ENCODE peak calls at places on chromosomes 4 and X, in five cellular contexts. G is psoas muscle, E is brain microvascular endothelial cell, Y is ascending aorta, U is BJ. D is an unnamed sample.

GRCh38 chrX:74458738-74459137 is 37.4 kb downstream of the SLC16A2 start:
- DNase-seq in U (peak), E (peak), Y (no peak), G (no peak), D (no peak)

GRCh38 chrX:134836497-134836968 is 154.3 kb upstream of the SMIM10 start:
- DNase-seq in U (no peak), Y (no peak), E (no peak), G (no peak), D (no peak)

GRCh38 chr4:126375462-126376054 is 1060.8 kb downstream of the FAT4 start:
- DNase-seq in Y (no peak), E (no peak), G (no peak), U (peak), D (no peak)

GRCh38 chrX:47191331-47191730 is 2.3 kb upstream of the UBA1 start:
- DNase-seq in Y (no peak), E (no peak), U (no peak), G (peak), D (peak)

GRCh38 chr4:89363156-89363555 is 55.6 kb upstream of the GPRIN3 start:
- DNase-seq in E (no peak), U (no peak), G (no peak), Y (no peak), D (no peak)

GRCh38 chr4:151948351-151949016 is 187.7 kb upstream of the GATB start:
- DNase-seq in U (peak), E (no peak), G (no peak), Y (no peak), D (no peak)

GRCh38 chr4:83112678-83113428 is 1.7 kb downstream of the PLAC8 start:
- DNase-seq in G (no peak), U (peak), E (peak), Y (no peak), D (no peak)

GRCh38 chr4:170281027-170281426 is 191.3 kb upstream of the AADAT start:
- DNase-seq in Y (no peak), U (no peak), E (no peak), G (no peak), D (no peak)

GRCh38 chr4:4308800-4309441 is 18.9 kb downstream of the ZBTB49 start:
- DNase-seq in G (no peak), E (peak), Y (no peak), U (peak), D (no peak)

GRCh38 chrX:368811-369562 is 17.7 kb downstream of the PPP2R3B start:
- DNase-seq in G (peak), U (no peak), Y (no peak), E (peak), D (no peak)

DNA sequence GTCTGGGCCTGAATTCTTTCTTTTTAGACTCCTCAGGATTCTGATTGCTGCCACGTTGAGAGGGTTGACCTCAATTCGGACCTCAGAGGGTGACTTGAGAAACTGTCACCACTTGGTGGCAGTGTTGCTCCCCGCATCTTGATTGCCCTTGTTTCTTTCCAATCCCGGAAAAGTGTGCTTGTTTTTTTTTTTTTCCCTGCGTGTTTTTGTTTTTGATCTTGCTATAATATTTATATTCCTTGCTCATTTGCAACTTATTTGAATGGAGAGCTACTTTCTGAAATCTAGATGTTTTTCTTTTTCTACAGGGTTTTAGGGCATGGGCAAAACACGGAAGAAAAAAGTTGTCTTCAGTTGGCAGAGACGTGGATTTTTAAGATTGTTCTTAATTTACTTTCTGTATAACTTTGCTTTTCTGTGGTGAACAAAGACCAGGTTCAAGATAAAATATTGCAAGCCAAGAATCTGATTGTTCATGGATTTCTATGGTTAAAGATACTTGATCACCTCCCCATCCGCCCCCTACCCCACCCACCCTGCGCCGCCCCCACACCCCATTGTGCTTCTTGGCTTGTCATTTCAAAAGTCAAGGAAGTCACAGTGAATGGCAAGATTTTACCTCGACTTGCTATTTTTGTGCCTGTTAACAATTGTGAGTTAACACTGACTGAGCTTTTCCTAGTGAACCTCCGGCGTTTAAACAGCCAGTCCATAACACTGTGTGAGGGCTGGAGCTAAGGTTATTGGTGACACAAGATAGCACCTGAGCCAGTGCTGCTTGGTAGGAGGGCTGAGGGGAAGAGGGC is 102.1 kb downstream of the PTTG2 start:
- DNase-seq in Y (no peak), G (peak), U (no peak), E (peak), D (peak)
- H3K4me3 ChIP-seq in Y (peak), G (peak), U (peak), E (peak), D (no peak)

GRCh38 chr4:17060230-17060629 is 161.8 kb upstream of the LDB2 start:
- DNase-seq in U (no peak), E (no peak), Y (no peak), G (no peak), D (no peak)

GRCh38 chr4:17058506-17058905 is 160.1 kb upstream of the LDB2 start:
- DNase-seq in Y (no peak), E (no peak), G (no peak), U (peak), D (no peak)

GRCh38 chr4:17059192-17059634 is 160.8 kb upstream of the LDB2 start:
- DNase-seq in E (no peak), U (peak), Y (no peak), G (peak), D (no peak)

GRCh38 chr4:17057035-17057434 is 158.6 kb upstream of the LDB2 start:
- DNase-seq in G (no peak), E (no peak), Y (no peak), U (no peak), D (no peak)

GRCh38 chr4:17055788-17056187 is 157.3 kb upstream of the LDB2 start:
- DNase-seq in U (peak), Y (no peak), G (no peak), E (peak), D (no peak)
- TF ChIP-seq CTCF in U (no peak), Y (no peak), G (no peak), E (no peak), D (no peak)

GRCh38 chr4:87045659-87046058 is 110.8 kb downstream of the AFF1 start:
- DNase-seq in U (no peak), Y (no peak), G (no peak), E (no peak), D (no peak)
- H3K4me3 ChIP-seq in U (no peak), Y (peak), G (peak), E (no peak), D (no peak)

DNA sequence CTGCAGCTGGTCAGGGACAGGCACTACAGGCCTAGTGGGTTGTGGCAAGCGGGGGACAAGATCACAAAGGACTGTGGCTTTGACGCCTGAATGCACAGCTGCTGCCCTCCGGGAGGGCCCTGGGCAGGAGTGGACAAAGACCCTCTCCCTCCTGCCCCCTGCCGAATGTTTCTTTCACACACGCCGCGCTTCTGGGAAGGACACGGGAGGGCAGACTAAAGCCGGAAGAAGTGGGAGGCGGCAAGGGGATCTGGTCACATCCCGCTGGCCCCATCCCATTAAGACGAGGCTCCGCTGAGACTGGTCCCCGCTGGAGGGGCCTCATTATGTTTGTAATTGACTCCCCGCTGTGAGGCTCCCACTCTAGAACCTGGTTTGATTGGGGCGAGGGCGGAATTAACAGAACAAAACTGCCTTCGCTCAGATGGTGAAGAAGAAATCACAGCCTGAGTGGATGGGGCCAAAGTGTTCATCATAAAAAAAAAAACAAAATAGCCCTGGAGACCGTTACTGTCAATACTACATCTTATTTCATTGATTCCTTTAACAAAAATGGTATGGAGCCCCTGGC is 37.8 kb upstream of the PSAPL1 start:
- DNase-seq in E (no peak), U (no peak), G (no peak), Y (no peak), D (no peak)
- TF ChIP-seq CTCF in E (no peak), U (no peak), G (no peak), Y (no peak), D (no peak)

GRCh38 chr4:1155314-1155713 is 17.1 kb downstream of the SPON2 start:
- DNase-seq in E (no peak), G (no peak), U (no peak), Y (no peak), D (no peak)
- H3K4me3 ChIP-seq in E (no peak), G (no peak), U (no peak), Y (no peak), D (no peak)

GRCh38 chr4:144782345-144782744 is 136.4 kb downstream of the HHIP start:
- DNase-seq in Y (no peak), E (no peak), G (no peak), U (no peak), D (no peak)

DNA sequence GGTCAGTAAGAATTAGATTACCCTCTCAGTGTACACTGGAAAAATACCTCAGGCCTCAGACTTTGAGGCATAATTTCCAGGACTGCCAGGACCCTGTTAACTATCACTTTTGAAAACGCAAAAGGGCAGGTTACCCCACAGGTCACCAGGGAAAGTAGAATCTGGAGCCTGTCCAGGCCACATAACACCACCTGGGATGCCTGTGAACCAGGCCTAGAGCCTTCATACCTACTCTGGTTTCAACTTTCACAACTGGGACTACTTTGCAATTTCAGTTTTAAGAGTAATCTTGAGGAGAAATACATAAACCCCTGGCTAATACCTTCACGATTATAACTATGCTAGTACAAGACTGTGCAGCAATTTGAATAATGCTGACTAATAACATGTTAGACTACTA is 132.4 kb downstream of the HHIP start:
- DNase-seq in Y (no peak), U (no peak), E (no peak), G (no peak), D (no peak)
- TF ChIP-seq CTCF in Y (no peak), U (no peak), E (no peak), G (no peak), D (no peak)

D was measured in Caco-2.